ENCODE peak calls at places on chromosomes 6 and 20, in four cellular contexts. U is A549, S is GM12878, Z is K562. R is an unnamed sample.

GRCh38 chr6:105835373-105835772 is 250.8 kb upstream of the PRDM1 start:
- DNase-seq in U (peak; percentile 53), Z (peak; percentile 64), S (no peak), R (peak; percentile 48)

GRCh38 chr20:20530428-20531151 is 162.7 kb downstream of the INSM1 start:
- DNase-seq in Z (no peak), S (no peak), U (no peak), R (no peak)

GRCh38 chr6:80142586-80142985 is 36.1 kb downstream of the BCKDHB start:
- DNase-seq in U (no peak), S (no peak), Z (no peak), R (peak; percentile 19)

GRCh38 chr6:147106759-147107401 is 97.3 kb upstream of the STXBP5 start:
- DNase-seq in Z (no peak), U (no peak), S (no peak), R (peak; percentile 83)

GRCh38 chr6:20313086-20313485 is 88.6 kb upstream of the E2F3 start:
- DNase-seq in S (no peak), Z (peak; percentile 59), U (no peak), R (no peak)

GRCh38 chr6:45483021-45483420 is 105.3 kb upstream of the SUPT3H start:
- DNase-seq in U (no peak), S (no peak), Z (no peak), R (peak; percentile 98)

GRCh38 chr20:47150403-47151152 is 205.9 kb downstream of the ZMYND8 start:
- DNase-seq in Z (peak; percentile 78), S (no peak), U (peak; percentile 79), R (peak; percentile 73)

GRCh38 chr20:17648306-17648646 is 33.8 kb downstream of the RRBP1 start:
- DNase-seq in S (no peak), U (no peak), Z (no peak), R (no peak)

GRCh38 chr6:148822819-148823218 is 76.0 kb downstream of the UST start:
- DNase-seq in S (no peak), U (no peak), Z (no peak), R (no peak)

GRCh38 chr6:24888967-24889366 is 46.8 kb downstream of the RIPOR2 start:
- DNase-seq in S (no peak), U (no peak), Z (no peak), R (no peak)

GRCh38 chr6:12750416-12750815 is 33.8 kb downstream of the PHACTR1 start:
- DNase-seq in U (no peak), Z (no peak), S (no peak), R (no peak)

GRCh38 chr6:158611600-158612041 is 32.9 kb downstream of the DYNLT1 start:
- DNase-seq in Z (no peak), U (no peak), S (no peak), R (no peak)

GRCh38 chr6:20610636-20611200 is 76.5 kb downstream of the CDKAL1 start:
- DNase-seq in S (no peak), Z (no peak), U (no peak), R (peak; percentile 28)

GRCh38 chr6:156193381-156193780 is 583.8 kb upstream of the ARID1B start:
- DNase-seq in U (no peak), Z (no peak), S (no peak), R (no peak)

GRCh38 chr6:53320964-53321363 is 27.8 kb downstream of the ELOVL5 start:
- DNase-seq in Z (no peak), U (peak; percentile 7), S (no peak), R (no peak)

GRCh38 chr6:105499928-105500327 is 97.0 kb upstream of the PREP start:
- DNase-seq in U (no peak), S (no peak), Z (no peak), R (peak; percentile 52)

GRCh38 chr20:37882961-37883712 is 19.8 kb upstream of the VSTM2L start:
- DNase-seq in Z (no peak), S (no peak), U (no peak), R (no peak)

GRCh38 chr6:90212274-90212673 is 84.4 kb downstream of the BACH2 start:
- DNase-seq in S (no peak), U (no peak), Z (peak; percentile 22), R (no peak)

GRCh38 chr20:4111440-4112411 is 96.4 kb upstream of the RNF24 start:
- DNase-seq in S (no peak), U (no peak), Z (no peak), R (no peak)

GRCh38 chr6:160088774-160089533 is 32.7 kb upstream of the SLC22A1 start:
- DNase-seq in Z (no peak), U (no peak), S (no peak), R (no peak)

GRCh38 chr6:44977406-44977740 is 350.8 kb upstream of the RUNX2 start:
- DNase-seq in U (no peak), S (no peak), Z (no peak), R (no peak)

GRCh38 chr6:97322811-97323210 is 39.8 kb upstream of the MMS22L start:
- DNase-seq in Z (no peak), U (no peak), S (no peak), R (peak; percentile 52)

GRCh38 chr6:153108320-153108719 is 22.8 kb downstream of the RGS17 start:
- DNase-seq in S (no peak), U (no peak), Z (no peak), R (no peak)

GRCh38 chr20:15512916-15513315 is 1060.3 kb downstream of the KIF16B start:
- DNase-seq in S (no peak), Z (no peak), U (no peak), R (no peak)

GRCh38 chr20:15511551-15511950 is 1061.7 kb downstream of the KIF16B start:
- DNase-seq in S (no peak), U (no peak), Z (no peak), R (no peak)

GRCh38 chr20:15515706-15516105 is 1057.5 kb downstream of the KIF16B start:
- DNase-seq in U (no peak), S (no peak), Z (no peak), R (no peak)
- TF ChIP-seq ELK1 in U (no peak), S (no peak), Z (no peak), R (no peak)

GRCh38 chr20:48192109-48192508 is 406.8 kb upstream of the SULF2 start:
- DNase-seq in S (no peak), U (no peak), Z (peak; percentile 51), R (no peak)
- TF ChIP-seq ELK1 in S (no peak), U (no peak), Z (no peak), R (no peak)

DNA sequence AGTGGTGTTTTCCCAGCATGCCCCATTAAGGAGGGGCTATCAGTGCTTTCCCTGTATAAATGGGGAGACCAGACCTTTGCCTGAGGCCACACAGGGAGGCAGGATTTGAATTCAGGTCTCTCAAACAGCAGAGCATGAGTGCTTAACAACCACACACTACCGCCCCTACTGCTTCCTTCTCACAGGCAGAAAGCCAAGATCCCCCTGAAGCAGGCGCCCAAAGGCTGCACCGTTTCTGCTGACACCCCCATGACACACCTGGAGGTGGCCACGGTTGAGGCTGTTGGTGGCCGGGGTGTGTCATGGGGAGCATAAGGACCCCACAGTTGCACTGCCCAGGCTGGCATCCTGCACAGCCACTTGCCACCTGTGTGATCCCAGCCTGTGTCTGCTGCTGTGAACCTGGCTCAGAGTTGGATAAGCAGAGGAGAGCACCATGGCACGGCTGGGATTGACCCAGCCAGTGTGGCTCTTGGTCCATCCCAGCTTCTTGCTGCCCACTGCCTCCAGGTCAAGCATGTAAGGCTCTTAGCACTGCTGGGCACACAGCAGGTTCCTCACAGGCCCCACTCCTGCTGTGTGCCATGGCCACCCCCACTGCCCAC is 28.3 kb downstream of the PCK1 start:
- DNase-seq in S (no peak), Z (no peak), U (no peak), R (no peak)
- TF ChIP-seq ELK1 in S (no peak), Z (no peak), U (no peak), R (no peak)

DNA sequence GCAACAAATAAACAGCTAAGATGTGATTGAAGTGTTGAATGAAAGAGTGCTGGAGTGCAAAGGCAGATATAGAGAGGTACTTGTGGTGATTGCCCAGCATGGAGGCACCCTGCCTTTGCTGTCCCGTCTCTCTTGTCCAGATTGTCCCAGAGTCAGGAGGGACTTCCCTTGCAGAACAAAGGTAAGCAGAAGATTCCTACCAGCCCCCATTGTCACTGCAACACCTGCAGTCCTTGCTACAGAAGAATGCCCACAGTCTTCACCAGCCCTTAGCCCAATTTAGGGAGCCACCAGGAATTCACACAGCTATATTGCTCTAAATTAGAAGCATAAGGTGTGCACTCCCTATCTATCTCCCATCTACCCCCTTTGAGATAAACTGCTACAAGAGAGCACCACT is 491.8 kb downstream of the KIF16B start:
- DNase-seq in U (no peak), Z (no peak), S (no peak), R (no peak)
- TF ChIP-seq ELK1 in U (no peak), Z (no peak), S (no peak), R (no peak)

DNA sequence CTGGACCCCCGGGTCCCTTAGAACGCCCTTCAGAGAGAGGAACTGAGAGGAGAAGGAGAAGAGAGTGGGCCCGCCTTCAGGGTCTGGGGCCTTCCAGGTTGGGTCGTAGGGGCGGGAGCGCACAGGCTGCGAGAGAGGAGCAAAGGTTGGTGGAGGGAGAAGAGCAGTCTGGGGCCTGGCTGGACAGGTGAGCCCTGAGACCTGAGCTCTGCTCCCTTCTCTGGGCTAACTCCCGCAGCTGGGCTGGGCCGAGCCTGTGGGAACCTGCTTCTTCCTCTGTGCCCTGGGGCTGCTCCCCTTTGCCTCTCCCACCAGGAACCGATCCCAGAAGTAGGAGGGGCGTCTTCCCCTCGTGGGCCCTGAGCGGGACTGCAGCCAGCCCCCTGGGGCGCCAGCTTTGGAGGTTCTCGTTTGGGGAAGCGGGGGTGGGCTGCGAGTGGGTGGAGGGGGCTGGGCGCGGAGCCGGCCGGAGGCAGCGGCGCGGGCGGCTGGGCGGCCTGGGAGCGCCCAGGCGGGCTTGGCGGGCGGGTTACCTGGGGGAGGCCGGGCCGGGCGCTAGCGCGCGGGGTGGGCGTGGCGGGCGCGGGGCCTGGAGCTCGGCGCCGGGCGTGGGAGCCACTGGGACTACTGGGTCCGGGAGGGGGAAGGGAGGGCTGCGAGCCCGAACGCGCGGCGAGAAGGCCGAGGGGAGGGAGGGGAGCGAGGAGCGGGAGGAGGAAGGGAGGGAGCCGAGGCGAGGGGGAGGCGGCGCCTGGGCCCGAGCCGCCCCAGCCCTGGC is at the start of gene DDR1:
- DNase-seq in Z (peak; percentile 93), S (no peak), U (peak; percentile 49), R (peak; percentile 54)
- TF ChIP-seq ELK1 in Z (no peak), S (no peak), U (no peak), R (no peak)

DNA sequence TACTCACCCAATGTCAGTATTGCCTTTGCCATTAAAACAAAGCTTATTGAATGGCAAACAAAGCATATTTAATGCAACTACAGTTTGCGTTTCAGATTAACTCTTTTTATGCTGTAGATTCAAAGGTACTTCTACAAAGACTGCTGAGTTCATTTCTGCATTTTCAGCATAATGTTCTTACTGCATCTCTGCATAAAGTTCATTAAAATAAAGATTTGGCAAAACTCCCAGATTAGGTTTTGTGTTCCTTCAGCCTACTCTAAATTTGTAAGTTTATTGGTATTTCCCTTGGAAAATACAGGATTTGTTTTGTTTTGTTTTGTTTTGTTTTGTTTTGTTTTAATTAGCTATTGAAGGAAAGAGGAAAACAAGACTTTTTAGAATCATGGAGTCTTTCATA is 359.5 kb downstream of the ADGRB3 start:
- DNase-seq in Z (no peak), U (no peak), S (no peak), R (no peak)
- TF ChIP-seq ELK1 in Z (no peak), U (no peak), S (no peak), R (no peak)